ENCODE peak calls at places on chromosomes 4 and X, in eight cellular contexts. H is colonic mucosa; C is CD8-positive, alpha-beta T cell; Y is GM06990; T is cardiac fibroblast; O is A549; Z is keratinocyte; Q is AG09319. K is an unnamed sample.

GRCh38 chrX:13428055-13428786 is 108.4 kb upstream of the ATXN3L start:
- DNase-seq in Q (no peak), C (no peak), O (peak; percentile 86), Y (peak; percentile 18), Z (peak; percentile 56), T (peak; percentile 90), H (no peak), K (peak; percentile 20)

GRCh38 chrX:6184900-6185515 is 43.7 kb downstream of the NLGN4X start:
- DNase-seq in C (no peak), H (no peak), Q (no peak), T (peak; percentile 0), O (no peak), Z (no peak), Y (no peak), K (peak; percentile 28)

GRCh38 chr4:18291313-18291712 is 269.8 kb upstream of the LCORL start:
- DNase-seq in O (no peak), H (no peak), C (no peak), T (no peak), Z (no peak), Y (no peak), Q (no peak), K (no peak)

GRCh38 chrX:105910563-105911105 is 88.3 kb downstream of the NRK start:
- DNase-seq in Q (no peak), O (no peak), Z (no peak), H (no peak), Y (no peak), T (no peak), C (no peak), K (no peak)

GRCh38 chr4:75916091-75916661 is 13.9 kb upstream of the PPEF2 start:
- DNase-seq in T (peak; percentile 63), Z (no peak), Q (peak; percentile 31), Y (no peak), O (peak; percentile 44), H (peak; percentile 30), C (no peak), K (peak; percentile 65)

GRCh38 chr4:165864228-165864627 is 8.8 kb upstream of the TLL1 start:
- DNase-seq in Z (no peak), Y (no peak), C (no peak), O (peak; percentile 8), Q (no peak), H (no peak), T (peak; percentile 17), K (no peak)

GRCh38 chrX:134571831-134572230 is 86.4 kb downstream of the PLAC1 start:
- DNase-seq in O (no peak), T (no peak), Z (no peak), H (no peak), Q (no peak), C (no peak), Y (no peak), K (no peak)

GRCh38 chrX:40031861-40032422 is 65.8 kb downstream of the BCOR start:
- DNase-seq in O (no peak), C (no peak), Y (no peak), H (no peak), Z (no peak), T (no peak), Q (no peak), K (no peak)

GRCh38 chr4:167359711-167360110 is 125.4 kb upstream of the SPOCK3 start:
- DNase-seq in Y (no peak), H (no peak), C (no peak), Z (no peak), O (no peak), Q (no peak), T (no peak), K (no peak)

GRCh38 chrX:96182366-96182765 is 502.3 kb upstream of the DIAPH2 start:
- DNase-seq in O (peak; percentile 33), C (no peak), Q (no peak), T (peak; percentile 60), Z (no peak), H (peak; percentile 19), Y (no peak), K (no peak)

GRCh38 chr4:4606321-4606720 is 64.5 kb upstream of the STX18 start:
- DNase-seq in O (peak; percentile 7), C (no peak), T (peak; percentile 34), Y (no peak), Z (no peak), Q (no peak), H (no peak), K (no peak)

GRCh38 chr4:55367084-55367722 is 21.2 kb downstream of the SRD5A3 start:
- DNase-seq in Q (no peak), Y (no peak), Z (no peak), T (no peak), C (no peak), H (no peak), O (no peak), K (no peak)

GRCh38 chr4:142365386-142365785 is 480.7 kb downstream of the INPP4B start:
- DNase-seq in Y (no peak), O (no peak), Q (no peak), C (no peak), Z (no peak), H (no peak), T (no peak), K (no peak)

GRCh38 chr4:83644677-83645639 is 109.0 kb downstream of the GPAT3 start:
- DNase-seq in H (no peak), Q (peak; percentile 30), C (peak; percentile 6), Y (no peak), O (peak; percentile 68), T (peak; percentile 76), Z (peak; percentile 19), K (peak; percentile 61)

GRCh38 chr4:39621582-39621981 is 17.1 kb downstream of the SMIM14 start:
- DNase-seq in H (peak; percentile 56), Z (no peak), Y (no peak), O (peak; percentile 90), Q (no peak), C (no peak), T (peak; percentile 89), K (no peak)

GRCh38 chrX:35682481-35682880 is 115.7 kb upstream of the MAGEB16 start:
- DNase-seq in H (no peak), Y (no peak), Q (no peak), Z (no peak), T (no peak), O (no peak), C (no peak), K (no peak)

GRCh38 chr4:137656661-137657060 is 124.4 kb upstream of the PCDH18 start:
- DNase-seq in Z (no peak), Q (no peak), O (no peak), Y (no peak), H (no peak), C (no peak), T (no peak), K (no peak)

GRCh38 chr4:118718511-118719170 is 33.4 kb downstream of the METTL14 start:
- DNase-seq in Q (no peak), C (no peak), Y (no peak), T (no peak), H (no peak), Z (peak; percentile 40), O (no peak), K (no peak)

GRCh38 chrX:38335382-38335781 is 8.1 kb upstream of the RPGR start:
- DNase-seq in Z (no peak), T (no peak), O (no peak), C (no peak), Y (no peak), H (no peak), Q (no peak), K (no peak)

GRCh38 chr4:129821963-129822362 is 726.0 kb downstream of the C4orf33 start:
- DNase-seq in H (no peak), Q (no peak), T (no peak), C (no peak), Y (no peak), Z (no peak), O (no peak), K (no peak)

GRCh38 chrX:37776283-37776986 is 3.4 kb upstream of the CYBB start:
- DNase-seq in C (no peak), Q (no peak), H (no peak), Y (peak; percentile 22), O (no peak), Z (no peak), T (no peak), K (no peak)

DNA sequence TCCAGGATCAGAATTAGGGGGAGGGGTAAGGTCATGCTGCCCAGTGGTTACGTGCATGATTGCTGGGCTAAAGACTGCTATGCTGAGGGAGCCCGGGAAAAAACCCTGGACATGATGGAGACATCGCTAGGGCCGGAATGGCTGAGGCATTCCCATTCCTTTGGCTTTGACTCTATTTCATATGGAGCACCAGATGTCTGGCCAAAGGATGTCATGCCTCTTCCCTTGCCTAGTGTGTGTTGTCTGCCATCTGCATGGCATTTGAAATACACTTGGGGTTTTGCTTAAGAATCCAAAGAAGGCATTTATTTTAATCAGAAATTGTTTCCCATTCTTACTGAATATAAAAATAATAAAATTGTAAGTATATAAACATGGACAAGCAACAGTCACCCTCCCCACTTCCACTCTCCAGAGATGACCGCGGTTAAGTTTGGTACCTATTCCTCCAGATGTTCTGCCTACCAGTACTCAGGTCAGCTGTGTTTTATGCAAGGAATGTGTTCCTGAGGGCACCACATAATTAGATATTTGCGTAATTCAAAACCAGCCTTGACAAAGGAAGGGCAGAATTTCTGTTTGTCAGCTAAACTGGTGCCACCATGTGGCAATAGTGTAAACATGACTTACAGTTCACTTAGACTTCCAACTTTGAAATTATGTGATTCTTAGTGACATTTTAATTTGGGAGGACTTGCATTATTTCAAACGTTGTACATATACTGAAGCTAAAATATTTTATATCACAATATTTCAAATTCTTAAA is 105.9 kb downstream of the CT47B1 start:
- DNase-seq in O (peak; percentile 74), H (no peak), Z (no peak), Y (peak; percentile 13), Q (peak; percentile 37), T (peak; percentile 82), C (no peak), K (peak; percentile 19)
- TF ChIP-seq CTCF in O (peak; percentile 56), H (no peak), Z (peak; percentile 36), Y (peak; percentile 35), Q (peak; percentile 23), T (peak; percentile 9), C (peak; percentile 24), K (peak; percentile 37)

GRCh38 chr4:13953083-13953482 is 325.6 kb upstream of the BOD1L1 start:
- DNase-seq in H (no peak), Q (no peak), C (no peak), T (no peak), Z (no peak), Y (peak; percentile 1), O (no peak), K (no peak)
- TF ChIP-seq CTCF in H (no peak), Q (no peak), C (no peak), T (no peak), Z (peak; percentile 47), Y (no peak), O (no peak), K (no peak)

GRCh38 chrX:93874554-93874953 is 200.5 kb downstream of the FAM133A start:
- DNase-seq in Y (no peak), O (peak; percentile 11), Z (no peak), H (peak; percentile 22), T (peak; percentile 23), C (no peak), Q (no peak), K (no peak)
- TF ChIP-seq CTCF in Y (peak; percentile 38), O (no peak), Z (peak; percentile 47), H (no peak), T (peak; percentile 15), C (no peak), Q (peak; percentile 34), K (peak; percentile 17)

DNA sequence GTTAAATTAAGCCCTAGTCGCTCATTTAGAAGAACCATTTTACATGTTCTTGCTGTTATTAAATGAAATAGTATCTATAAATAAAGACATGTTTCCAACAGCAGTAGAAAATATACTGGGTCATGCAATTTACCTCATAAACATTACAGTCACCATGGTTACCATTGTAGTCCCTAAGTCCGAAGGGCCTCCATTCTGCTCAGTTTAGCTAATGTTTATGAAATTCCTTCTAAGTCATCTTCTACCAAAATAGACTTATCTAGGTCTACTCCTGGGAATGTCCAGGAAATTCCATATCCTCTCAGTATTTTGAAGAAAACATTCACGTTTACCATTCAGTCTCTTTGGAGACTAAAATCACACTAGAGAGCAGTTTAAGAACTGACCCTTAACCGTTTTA is 292.5 kb upstream of the DCAF8L1 start:
- DNase-seq in Y (no peak), T (peak; percentile 26), Z (no peak), H (no peak), O (peak; percentile 2), C (no peak), Q (no peak), K (no peak)
- TF ChIP-seq CTCF in Y (no peak), T (no peak), Z (no peak), H (no peak), O (no peak), C (no peak), Q (no peak), K (no peak)